ENCODE peak calls at places on chromosome 18, in five cellular contexts. One of them, this sample, is unnamed.

GRCh38 chr18:63382843-63383242 is 15.8 kb upstream of the KDSR start:
- DNase-seq in astrocyte of the cerebellum: no peak
- DNase-seq in WERI-Rb-1: no peak
- DNase-seq in HFFc6: no peak
- DNase-seq in stomach: no peak
- DNase-seq in this sample: no peak

GRCh38 chr18:71485578-71485977 is 1058.6 kb downstream of the CBLN2 start:
- DNase-seq in HFFc6: no peak
- DNase-seq in stomach: no peak
- DNase-seq in astrocyte of the cerebellum: peak
- DNase-seq in WERI-Rb-1: no peak
- DNase-seq in this sample: no peak

GRCh38 chr18:61551586-61551985 is 218.4 kb downstream of the CDH20 start:
- DNase-seq in HFFc6: peak
- DNase-seq in stomach: no peak
- DNase-seq in astrocyte of the cerebellum: peak
- DNase-seq in WERI-Rb-1: peak
- DNase-seq in this sample: peak

GRCh38 chr18:5455644-5456043 is 88.2 kb downstream of the EPB41L3 start:
- DNase-seq in stomach: no peak
- DNase-seq in astrocyte of the cerebellum: peak
- DNase-seq in HFFc6: no peak
- DNase-seq in WERI-Rb-1: no peak
- DNase-seq in this sample: no peak

GRCh38 chr18:39455300-39455699 is 1889.7 kb upstream of the CELF4 start:
- DNase-seq in HFFc6: peak
- DNase-seq in astrocyte of the cerebellum: no peak
- DNase-seq in WERI-Rb-1: no peak
- DNase-seq in stomach: peak
- DNase-seq in this sample: no peak

GRCh38 chr18:7196421-7196820 is 34.5 kb upstream of the LRRC30 start:
- DNase-seq in astrocyte of the cerebellum: no peak
- DNase-seq in WERI-Rb-1: no peak
- DNase-seq in stomach: no peak
- DNase-seq in HFFc6: no peak
- DNase-seq in this sample: no peak

GRCh38 chr18:43830303-43830702 is 553.0 kb upstream of the SYT4 start:
- DNase-seq in stomach: no peak
- DNase-seq in HFFc6: no peak
- DNase-seq in astrocyte of the cerebellum: no peak
- DNase-seq in WERI-Rb-1: no peak
- DNase-seq in this sample: no peak

GRCh38 chr18:63312731-63313408 is 6.7 kb downstream of the BCL2 start:
- DNase-seq in astrocyte of the cerebellum: no peak
- DNase-seq in WERI-Rb-1: no peak
- DNase-seq in stomach: no peak
- DNase-seq in HFFc6: no peak
- DNase-seq in this sample: no peak

GRCh38 chr18:5604778-5605177 is 61.0 kb upstream of the EPB41L3 start:
- DNase-seq in WERI-Rb-1: peak
- DNase-seq in astrocyte of the cerebellum: no peak
- DNase-seq in HFFc6: no peak
- DNase-seq in stomach: no peak
- DNase-seq in this sample: no peak

GRCh38 chr18:77127769-77128671 is 4.6 kb downstream of the MBP start:
- DNase-seq in HFFc6: peak
- DNase-seq in WERI-Rb-1: no peak
- DNase-seq in astrocyte of the cerebellum: peak
- DNase-seq in stomach: no peak
- DNase-seq in this sample: peak

GRCh38 chr18:12003894-12004293 is 22.6 kb downstream of the IMPA2 start:
- DNase-seq in stomach: peak
- DNase-seq in astrocyte of the cerebellum: no peak
- DNase-seq in HFFc6: no peak
- DNase-seq in WERI-Rb-1: no peak
- DNase-seq in this sample: no peak

GRCh38 chr18:36130039-36130831 is 536 bp downstream of the ELP2 start:
- DNase-seq in HFFc6: no peak
- DNase-seq in astrocyte of the cerebellum: no peak
- DNase-seq in stomach: no peak
- DNase-seq in WERI-Rb-1: no peak
- DNase-seq in this sample: no peak

GRCh38 chr18:62334110-62334509 is 9.0 kb downstream of the TNFRSF11A start:
- DNase-seq in astrocyte of the cerebellum: no peak
- DNase-seq in WERI-Rb-1: no peak
- DNase-seq in HFFc6: peak
- DNase-seq in stomach: peak
- DNase-seq in this sample: no peak

GRCh38 chr18:45049548-45050307 is 369.0 kb downstream of the SETBP1 start:
- DNase-seq in astrocyte of the cerebellum: no peak
- DNase-seq in WERI-Rb-1: no peak
- DNase-seq in HFFc6: no peak
- DNase-seq in stomach: no peak
- DNase-seq in this sample: no peak

GRCh38 chr18:35934891-35935290 is 37.6 kb upstream of the RMP24 start:
- DNase-seq in stomach: no peak
- DNase-seq in WERI-Rb-1: no peak
- DNase-seq in HFFc6: no peak
- DNase-seq in astrocyte of the cerebellum: no peak
- DNase-seq in this sample: no peak

GRCh38 chr18:74288730-74289129 is 3.0 kb downstream of the CYB5A start:
- DNase-seq in astrocyte of the cerebellum: no peak
- DNase-seq in HFFc6: no peak
- DNase-seq in stomach: no peak
- DNase-seq in WERI-Rb-1: no peak
- DNase-seq in this sample: no peak

GRCh38 chr18:36532394-36532793 is 234.9 kb downstream of the FHOD3 start:
- DNase-seq in stomach: no peak
- DNase-seq in WERI-Rb-1: no peak
- DNase-seq in astrocyte of the cerebellum: peak
- DNase-seq in HFFc6: peak
- DNase-seq in this sample: peak

GRCh38 chr18:62566199-62566598 is 43.4 kb downstream of the ZCCHC2 start:
- DNase-seq in HFFc6: no peak
- DNase-seq in WERI-Rb-1: peak
- DNase-seq in astrocyte of the cerebellum: peak
- DNase-seq in stomach: peak
- DNase-seq in this sample: no peak

GRCh38 chr18:48750485-48751175 is 200.1 kb downstream of the SMAD7 start:
- DNase-seq in stomach: no peak
- DNase-seq in HFFc6: no peak
- DNase-seq in WERI-Rb-1: no peak
- DNase-seq in astrocyte of the cerebellum: peak
- DNase-seq in this sample: no peak

GRCh38 chr18:9404565-9405060 is 70.0 kb downstream of the TWSG1 start:
- DNase-seq in astrocyte of the cerebellum: no peak
- DNase-seq in WERI-Rb-1: no peak
- DNase-seq in stomach: no peak
- DNase-seq in HFFc6: no peak
- DNase-seq in this sample: no peak

GRCh38 chr18:23134780-23135678 is at the start of gene CABLES1:
- DNase-seq in WERI-Rb-1: peak
- DNase-seq in stomach: peak
- DNase-seq in HFFc6: peak
- DNase-seq in astrocyte of the cerebellum: no peak
- DNase-seq in this sample: no peak

GRCh38 chr18:14074187-14074586 is 58.0 kb downstream of the ZNF519 start:
- DNase-seq in astrocyte of the cerebellum: no peak
- DNase-seq in WERI-Rb-1: peak
- DNase-seq in HFFc6: no peak
- DNase-seq in stomach: no peak
- DNase-seq in this sample: no peak

GRCh38 chr18:28736951-28737350 is 560.0 kb upstream of the CDH2 start:
- DNase-seq in WERI-Rb-1: no peak
- DNase-seq in astrocyte of the cerebellum: no peak
- DNase-seq in HFFc6: peak
- DNase-seq in stomach: no peak
- DNase-seq in this sample: no peak

GRCh38 chr18:10230072-10230471 is 224.4 kb upstream of the APCDD1 start:
- DNase-seq in astrocyte of the cerebellum: no peak
- DNase-seq in WERI-Rb-1: peak
- DNase-seq in HFFc6: peak
- DNase-seq in stomach: no peak
- DNase-seq in this sample: peak

GRCh38 chr18:79397830-79398761 is 2.4 kb downstream of the NFATC1 start:
- DNase-seq in HFFc6: no peak
- DNase-seq in WERI-Rb-1: no peak
- DNase-seq in astrocyte of the cerebellum: no peak
- DNase-seq in stomach: no peak
- DNase-seq in this sample: no peak

GRCh38 chr18:79395761-79396404 is at the start of gene NFATC1:
- DNase-seq in HFFc6: peak
- DNase-seq in stomach: peak
- DNase-seq in astrocyte of the cerebellum: no peak
- DNase-seq in WERI-Rb-1: peak
- DNase-seq in this sample: no peak

GRCh38 chr18:79397288-79397829 is 1.6 kb downstream of the NFATC1 start:
- DNase-seq in stomach: no peak
- DNase-seq in HFFc6: no peak
- DNase-seq in astrocyte of the cerebellum: no peak
- DNase-seq in WERI-Rb-1: no peak
- DNase-seq in this sample: no peak

GRCh38 chr18:79395308-79395640 is 456 bp upstream of the NFATC1 start:
- DNase-seq in stomach: no peak
- DNase-seq in astrocyte of the cerebellum: no peak
- DNase-seq in WERI-Rb-1: no peak
- DNase-seq in HFFc6: no peak
- DNase-seq in this sample: no peak

GRCh38 chr18:79396431-79397287 is 929 bp downstream of the NFATC1 start:
- DNase-seq in stomach: no peak
- DNase-seq in astrocyte of the cerebellum: no peak
- DNase-seq in HFFc6: no peak
- DNase-seq in WERI-Rb-1: peak
- DNase-seq in this sample: no peak
- TF ChIP-seq CTCF in stomach: no peak
- TF ChIP-seq CTCF in astrocyte of the cerebellum: peak
- TF ChIP-seq CTCF in HFFc6: no peak
- TF ChIP-seq CTCF in WERI-Rb-1: peak
- TF ChIP-seq CTCF in this sample: peak

GRCh38 chr18:80023173-80023572 is 11.1 kb upstream of the RBFA start:
- DNase-seq in astrocyte of the cerebellum: no peak
- DNase-seq in stomach: no peak
- DNase-seq in HFFc6: no peak
- DNase-seq in WERI-Rb-1: peak
- DNase-seq in this sample: no peak
- TF ChIP-seq CTCF in astrocyte of the cerebellum: peak
- TF ChIP-seq CTCF in stomach: no peak
- TF ChIP-seq CTCF in HFFc6: peak
- TF ChIP-seq CTCF in WERI-Rb-1: peak
- TF ChIP-seq CTCF in this sample: no peak

GRCh38 chr18:56353676-56354260 is 284.6 kb downstream of the TXNL1 start:
- DNase-seq in WERI-Rb-1: no peak
- DNase-seq in HFFc6: no peak
- DNase-seq in stomach: no peak
- DNase-seq in astrocyte of the cerebellum: no peak
- DNase-seq in this sample: no peak

DNA sequence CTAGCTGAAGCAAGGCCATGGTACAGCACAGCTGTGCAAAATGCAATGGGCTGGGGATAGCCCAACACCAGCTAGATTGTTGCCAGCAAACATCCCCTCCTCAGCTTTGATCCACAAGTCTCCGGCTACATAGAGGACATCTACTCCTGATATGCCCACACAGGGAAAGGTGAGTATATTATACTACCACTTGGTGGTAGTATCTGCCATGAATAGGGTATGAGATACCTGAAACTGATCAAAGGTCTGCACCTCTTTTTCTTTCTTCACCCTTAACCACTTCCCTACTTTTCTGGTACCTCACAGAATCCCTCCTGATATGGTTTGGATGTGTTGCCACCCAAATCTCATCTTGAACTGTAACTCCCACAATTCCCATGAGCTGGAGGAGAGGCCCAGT is 279.8 kb downstream of the TXNL1 start:
- DNase-seq in HFFc6: no peak
- DNase-seq in astrocyte of the cerebellum: no peak
- DNase-seq in stomach: no peak
- DNase-seq in WERI-Rb-1: no peak
- DNase-seq in this sample: no peak
- TF ChIP-seq CTCF in HFFc6: peak
- TF ChIP-seq CTCF in astrocyte of the cerebellum: no peak
- TF ChIP-seq CTCF in stomach: no peak
- TF ChIP-seq CTCF in WERI-Rb-1: peak
- TF ChIP-seq CTCF in this sample: no peak

GRCh38 chr18:21597616-21598015 is 2.9 kb downstream of the ESCO1 start:
- DNase-seq in stomach: no peak
- DNase-seq in WERI-Rb-1: no peak
- DNase-seq in astrocyte of the cerebellum: no peak
- DNase-seq in HFFc6: no peak
- DNase-seq in this sample: no peak

GRCh38 chr18:21598726-21599584 is 1.5 kb downstream of the ESCO1 start:
- DNase-seq in stomach: no peak
- DNase-seq in astrocyte of the cerebellum: no peak
- DNase-seq in HFFc6: no peak
- DNase-seq in WERI-Rb-1: peak
- DNase-seq in this sample: no peak

GRCh38 chr18:21593540-21594257 is 6.8 kb downstream of the ESCO1 start:
- DNase-seq in stomach: no peak
- DNase-seq in WERI-Rb-1: no peak
- DNase-seq in HFFc6: no peak
- DNase-seq in astrocyte of the cerebellum: no peak
- DNase-seq in this sample: no peak
- TF ChIP-seq CTCF in stomach: no peak
- TF ChIP-seq CTCF in WERI-Rb-1: no peak
- TF ChIP-seq CTCF in HFFc6: no peak
- TF ChIP-seq CTCF in astrocyte of the cerebellum: no peak
- TF ChIP-seq CTCF in this sample: no peak

DNA sequence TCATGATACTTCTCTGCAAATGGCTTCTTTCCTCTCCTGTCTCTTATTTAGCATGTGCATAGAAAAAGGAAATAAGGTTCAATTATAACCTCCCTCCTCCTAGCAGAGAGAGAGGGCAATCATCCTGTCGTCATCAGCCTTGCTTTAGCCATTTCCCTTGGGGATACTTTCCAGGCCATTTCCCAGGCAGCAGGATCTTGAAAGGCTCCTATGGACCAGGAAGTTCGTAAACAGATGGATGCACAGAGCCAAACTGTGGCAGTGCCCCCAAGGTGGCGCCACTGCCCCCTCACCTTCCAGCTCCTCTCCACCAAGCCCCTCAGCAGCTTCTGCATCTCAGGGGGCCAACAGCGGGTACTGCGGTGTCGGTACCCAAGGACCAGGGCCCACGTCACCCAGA is 157.4 kb downstream of the DTNA start:
- DNase-seq in HFFc6: no peak
- DNase-seq in astrocyte of the cerebellum: no peak
- DNase-seq in WERI-Rb-1: peak
- DNase-seq in stomach: no peak
- DNase-seq in this sample: no peak
- TF ChIP-seq CTCF in HFFc6: no peak
- TF ChIP-seq CTCF in astrocyte of the cerebellum: peak
- TF ChIP-seq CTCF in WERI-Rb-1: peak
- TF ChIP-seq CTCF in stomach: no peak
- TF ChIP-seq CTCF in this sample: peak

This sample was measured in AG09319.